ENCODE peak calls at places on chromosomes 7 and 10, in six cellular contexts. I is H1, Q is GM12892, N is GM12878, H is HepG2, E is K562. F is an unnamed sample.

GRCh38 chr7:7562736-7563135 is 3.9 kb upstream of the MIOS start:
- DNase-seq in H (no peak), N (no peak), I (no peak), E (no peak), Q (no peak), F (no peak)

GRCh38 chr7:55477781-55478374 is 94.4 kb downstream of the VOPP1 start:
- DNase-seq in N (no peak), Q (no peak), H (no peak), I (no peak), E (no peak), F (no peak)

GRCh38 chr10:126634347-126634746 is 36.1 kb downstream of the C10orf90 start:
- DNase-seq in N (no peak), I (no peak), H (no peak), Q (no peak), E (no peak), F (no peak)

GRCh38 chr7:106417273-106417902 is 132.6 kb upstream of the NAMPT start:
- DNase-seq in I (no peak), H (no peak), E (no peak), Q (no peak), N (no peak), F (no peak)

GRCh38 chr7:2794836-2795636 is 49.1 kb downstream of the GNA12 start:
- DNase-seq in I (no peak), E (no peak), H (no peak), N (no peak), Q (no peak), F (no peak)

GRCh38 chr7:120949393-120949799 is 1.2 kb upstream of the ING3 start:
- DNase-seq in Q (no peak), H (no peak), I (no peak), E (no peak), N (no peak), F (no peak)

GRCh38 chr7:47325337-47325736 is 256.6 kb downstream of the TNS3 start:
- DNase-seq in I (no peak), N (no peak), E (no peak), H (no peak), Q (no peak), F (no peak)

GRCh38 chr7:131238260-131238940 is 89.3 kb upstream of the MKLN1 start:
- DNase-seq in H (peak), Q (no peak), I (no peak), E (no peak), N (no peak), F (no peak)

GRCh38 chr10:98415710-98416077 is 712 bp upstream of the PYROXD2 start:
- DNase-seq in Q (no peak), N (no peak), H (peak), E (no peak), I (no peak), F (no peak)

GRCh38 chr7:98774893-98775292 is 94.9 kb downstream of the TMEM130 start:
- DNase-seq in E (no peak), I (no peak), Q (no peak), H (no peak), N (no peak), F (no peak)

GRCh38 chr7:68823996-68824780 is 774.1 kb upstream of the AUTS2 start:
- DNase-seq in Q (no peak), H (no peak), I (no peak), N (no peak), E (no peak), F (no peak)

GRCh38 chr7:44768663-44769361 is 20.2 kb downstream of the ZMIZ2 start:
- DNase-seq in H (no peak), I (no peak), E (no peak), Q (no peak), N (no peak), F (no peak)

GRCh38 chr7:44771358-44771757 is 22.7 kb downstream of the ZMIZ2 start:
- DNase-seq in H (no peak), E (no peak), Q (no peak), I (no peak), N (no peak), F (no peak)

GRCh38 chr7:44767912-44768662 is 19.4 kb downstream of the ZMIZ2 start:
- DNase-seq in I (no peak), Q (peak), N (no peak), E (peak), H (no peak), F (peak)

GRCh38 chr7:44767134-44767911 is 18.7 kb downstream of the ZMIZ2 start:
- DNase-seq in E (no peak), I (no peak), Q (no peak), N (no peak), H (no peak), F (no peak)

GRCh38 chr7:44769381-44770209 is 20.9 kb downstream of the ZMIZ2 start:
- DNase-seq in Q (no peak), E (no peak), N (peak), I (no peak), H (no peak), F (no peak)
- TF ChIP-seq POLR2AphosphoS5 in Q (no peak), E (no peak), N (no peak), I (no peak), H (no peak), F (no peak)

GRCh38 chr10:110370005-110370404 is 65.3 kb upstream of the SMNDC1 start:
- DNase-seq in N (no peak), I (no peak), H (no peak), E (no peak), Q (no peak), F (no peak)
- TF ChIP-seq POLR2A in N (no peak), I (no peak), H (no peak), E (no peak), Q (no peak), F (no peak)

DNA sequence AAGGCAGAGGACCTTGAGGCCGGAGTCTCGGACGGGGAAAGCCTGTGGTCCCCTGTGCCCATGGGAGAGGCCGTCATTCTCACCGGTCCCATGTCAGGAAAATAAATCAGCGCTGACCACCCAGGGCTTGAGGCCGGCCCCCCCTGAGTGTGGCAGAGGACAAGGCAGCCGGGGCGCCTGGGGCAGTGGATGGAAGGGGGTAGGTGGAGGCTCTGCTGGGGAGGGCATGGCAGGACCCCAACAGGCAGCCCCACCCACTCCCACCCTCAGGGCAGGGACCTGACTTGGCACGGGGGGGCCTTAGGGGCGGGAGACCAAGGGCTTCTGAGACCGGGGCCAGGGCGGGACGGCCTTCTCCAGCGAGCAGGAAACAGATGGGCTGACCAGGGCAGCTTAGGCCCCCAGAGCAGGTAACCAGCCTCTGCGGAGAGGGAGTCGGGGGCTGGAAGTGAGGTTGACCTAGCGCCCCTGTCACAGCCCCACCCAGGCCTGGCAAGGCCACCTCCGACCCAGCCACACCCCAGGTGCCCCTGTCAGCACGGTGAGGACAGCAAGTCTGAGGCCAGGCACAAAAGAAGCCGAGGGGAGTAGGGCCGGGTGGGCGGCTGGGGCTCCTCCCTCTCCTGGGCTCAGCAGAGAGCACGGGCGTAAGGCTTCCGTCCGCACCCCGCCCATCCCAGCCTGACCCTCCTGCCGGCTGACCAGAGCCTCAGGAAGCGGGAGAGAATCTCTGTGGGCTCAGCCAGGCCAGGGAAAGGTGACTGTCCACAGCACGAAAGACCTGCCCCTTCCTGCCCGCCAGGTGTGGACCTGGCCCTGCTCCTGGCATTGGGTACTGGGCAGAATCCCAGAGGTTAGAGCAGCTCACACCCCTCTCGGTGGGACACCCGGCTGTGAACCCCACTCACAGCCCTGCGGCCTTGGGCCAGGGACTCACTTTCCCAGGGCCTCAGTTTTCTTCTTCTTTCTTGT is 87.4 kb downstream of the FOXL3 start:
- DNase-seq in I (no peak), Q (no peak), H (no peak), N (no peak), E (no peak), F (no peak)
- TF ChIP-seq TAF1 in I (no peak), Q (no peak), H (no peak), N (no peak), E (no peak), F (no peak)

DNA sequence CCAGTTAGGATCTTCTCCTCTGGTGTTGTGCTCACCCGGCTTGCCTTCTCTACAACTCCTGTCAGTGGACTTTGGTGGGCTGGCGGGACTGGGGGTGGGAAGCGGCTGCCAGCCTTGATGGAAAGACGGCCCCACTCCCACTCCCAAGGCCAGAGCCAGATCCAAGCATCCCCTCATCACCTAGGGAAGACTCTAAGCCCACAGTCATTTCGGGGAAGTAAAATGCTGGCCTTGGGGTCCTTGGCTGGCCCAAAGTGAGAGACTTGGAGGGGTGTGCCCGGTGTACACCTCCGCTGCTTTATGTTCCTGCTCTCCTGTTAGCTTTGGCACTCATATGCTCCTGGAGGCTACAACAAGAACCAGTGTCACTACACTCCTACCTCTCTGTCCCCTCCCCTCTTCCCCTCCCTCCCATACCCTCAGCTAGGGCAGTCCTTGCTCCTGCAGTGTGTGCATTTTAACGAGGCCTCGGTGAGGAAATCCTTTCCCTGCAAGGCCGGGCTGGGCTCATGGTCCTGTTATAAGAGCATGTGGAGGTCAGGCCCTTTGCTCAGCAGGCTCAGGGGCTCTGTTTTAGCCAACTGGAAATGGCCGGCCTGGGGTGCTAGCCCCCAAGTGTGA is 995 bp upstream of the HOXA10 start:
- DNase-seq in Q (no peak), I (no peak), N (no peak), E (no peak), H (no peak), F (no peak)
- TF ChIP-seq POLR2AphosphoS5 in Q (no peak), I (no peak), N (no peak), E (no peak), H (no peak), F (no peak)

DNA sequence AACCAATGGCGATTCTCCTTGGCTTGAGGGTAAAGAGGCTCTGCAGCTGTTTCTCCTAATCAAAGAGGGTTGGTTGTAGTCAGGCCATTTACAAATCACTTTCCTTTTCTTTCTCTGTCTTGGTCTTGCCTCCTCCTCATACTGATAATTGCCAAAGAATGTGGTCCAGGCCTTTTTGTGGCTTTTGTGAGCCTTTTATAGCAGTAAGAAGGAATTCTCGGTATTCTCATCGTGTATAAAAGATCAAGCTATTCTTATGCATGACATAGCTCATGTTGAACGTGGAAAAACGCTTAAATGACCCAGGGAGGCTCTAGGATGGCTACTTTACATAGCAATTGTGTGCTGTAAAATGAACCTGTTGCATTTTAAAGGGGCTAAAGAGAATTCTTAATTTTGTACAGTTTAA is 62.6 kb downstream of the RBM20 start:
- DNase-seq in H (no peak), N (no peak), Q (no peak), E (no peak), I (peak), F (no peak)
- TF ChIP-seq POLR2A in H (no peak), N (no peak), Q (no peak), E (no peak), I (no peak), F (no peak)

DNA sequence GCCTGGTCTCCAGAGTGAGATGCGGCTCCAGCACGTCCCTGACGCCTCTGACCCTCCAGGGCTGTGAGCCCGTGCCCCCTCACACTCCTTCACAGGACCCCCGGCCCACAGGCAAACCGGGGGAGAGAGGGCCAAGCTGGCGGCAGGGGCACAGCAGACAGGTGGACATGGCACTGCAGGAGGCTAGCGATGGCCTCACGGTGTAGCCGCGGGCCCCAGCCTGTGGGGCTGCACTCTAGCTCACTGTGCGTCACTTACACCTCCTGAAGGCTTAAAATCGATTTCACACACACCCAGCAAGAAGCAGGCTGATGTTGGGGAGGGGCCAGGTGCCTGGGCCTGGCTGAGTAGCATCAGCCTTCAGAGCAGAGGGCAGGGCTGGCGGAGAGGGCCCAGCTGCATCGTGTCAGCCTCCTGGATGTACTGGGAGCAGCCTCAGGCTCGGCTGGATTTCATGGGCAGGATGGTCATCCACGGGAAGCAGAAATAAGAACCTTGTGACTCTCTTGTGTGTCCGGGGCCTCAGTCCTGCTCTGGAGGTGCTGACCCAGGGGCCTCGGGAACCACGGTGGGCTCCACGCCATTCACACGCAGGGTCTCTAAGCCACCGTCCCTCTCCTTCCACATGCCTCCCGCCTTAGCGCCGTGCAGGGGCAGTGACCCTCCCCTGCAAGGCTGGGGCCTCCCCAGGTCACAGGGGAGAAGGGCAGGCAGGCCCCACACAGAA is 19.4 kb upstream of the KNDC1 start:
- DNase-seq in H (no peak), N (no peak), E (no peak), Q (no peak), I (no peak), F (no peak)
- TF ChIP-seq TAF1 in H (no peak), N (no peak), E (no peak), Q (no peak), I (no peak), F (no peak)

DNA sequence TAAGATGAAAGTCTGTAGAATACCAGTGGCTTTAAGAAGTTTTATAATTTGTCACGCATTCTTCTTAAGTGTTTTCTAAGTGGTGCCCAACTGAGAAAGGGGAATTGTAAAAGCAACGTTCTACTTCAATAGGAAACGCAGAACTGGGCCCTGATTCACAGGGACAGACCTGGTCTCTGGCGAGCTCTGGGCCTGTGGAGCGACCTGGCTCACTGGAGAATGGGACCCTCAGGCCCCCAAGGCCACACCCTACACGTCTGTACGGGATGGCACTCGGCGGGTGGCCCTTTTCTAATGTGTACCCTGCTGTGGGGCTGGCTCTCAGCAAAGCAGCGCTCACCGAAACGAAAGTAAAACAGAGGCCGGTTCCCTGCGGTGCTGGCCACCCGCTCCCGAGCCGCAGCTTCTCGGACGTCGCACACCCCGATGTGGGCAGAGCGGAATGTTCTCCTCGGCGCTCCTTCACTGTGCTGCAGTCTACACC is 205.0 kb downstream of the DIP2C start:
- DNase-seq in H (no peak), I (no peak), E (no peak), N (no peak), Q (no peak), F (peak)
- TF ChIP-seq POLR2AphosphoS5 in H (no peak), I (no peak), E (no peak), N (no peak), Q (no peak), F (no peak)

DNA sequence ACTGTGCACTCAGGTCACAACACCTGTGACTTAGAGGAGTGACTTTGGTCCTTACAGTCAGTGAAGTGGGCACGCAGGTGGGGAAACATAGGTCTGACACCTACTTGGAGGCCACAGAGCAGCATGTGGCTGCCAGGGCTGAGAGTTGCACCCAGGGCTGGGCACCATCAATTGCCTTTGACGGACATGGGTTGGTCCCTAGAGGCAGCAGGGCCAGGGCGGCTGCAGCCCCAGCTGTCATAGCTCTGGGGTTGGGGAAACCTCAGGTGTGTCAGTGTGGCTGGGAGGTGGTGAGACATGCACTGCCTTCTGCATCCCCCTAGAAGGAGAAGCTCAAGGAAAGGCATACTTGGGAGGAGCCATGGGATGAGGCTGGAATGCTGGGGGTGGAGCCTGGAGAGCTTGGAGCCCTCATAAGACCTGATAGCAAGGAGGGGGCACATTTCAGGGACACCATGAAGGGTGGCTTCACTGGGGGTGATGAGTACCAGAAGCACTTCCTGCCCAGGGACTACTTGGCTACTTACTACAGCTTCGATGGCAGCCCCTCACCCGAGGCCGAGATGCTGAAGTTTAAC is at the start of gene INMT:
- DNase-seq in E (no peak), Q (no peak), N (no peak), I (no peak), H (no peak), F (no peak)
- TF ChIP-seq POLR2A in E (no peak), Q (no peak), N (no peak), I (no peak), H (no peak), F (no peak)

GRCh38 chr10:52779541-52780390 is 7.2 kb upstream of the MBL2 start:
- DNase-seq in Q (peak), N (no peak), I (peak), H (peak), E (peak), F (peak)

GRCh38 chr10:52777414-52777813 is 4.8 kb upstream of the MBL2 start:
- DNase-seq in N (no peak), E (no peak), Q (no peak), H (no peak), I (no peak), F (no peak)

GRCh38 chr10:52780391-52781155 is 8.0 kb upstream of the MBL2 start:
- DNase-seq in H (no peak), I (no peak), E (no peak), N (no peak), Q (no peak), F (no peak)

GRCh38 chr10:52776471-52776903 is 3.9 kb upstream of the MBL2 start:
- DNase-seq in E (no peak), Q (no peak), I (no peak), H (peak), N (no peak), F (no peak)

GRCh38 chr10:52778511-52779392 is 6.2 kb upstream of the MBL2 start:
- DNase-seq in I (peak), N (no peak), E (no peak), Q (no peak), H (peak), F (no peak)
- TF ChIP-seq TAF1 in I (no peak), N (no peak), E (no peak), Q (no peak), H (no peak), F (no peak)

GRCh38 chr7:73876973-73877372 is 16.0 kb downstream of the TMEM270 start:
- DNase-seq in Q (no peak), N (no peak), I (no peak), H (no peak), E (no peak), F (no peak)

GRCh38 chr7:73881352-73882059 is 20.5 kb downstream of the TMEM270 start:
- DNase-seq in I (no peak), N (no peak), Q (no peak), H (no peak), E (no peak), F (no peak)

GRCh38 chr7:73880755-73881328 is 19.9 kb downstream of the TMEM270 start:
- DNase-seq in N (no peak), I (no peak), Q (no peak), E (no peak), H (no peak), F (no peak)

GRCh38 chr7:73882060-73882428 is 21.1 kb downstream of the TMEM270 start:
- DNase-seq in H (no peak), N (no peak), Q (no peak), E (no peak), I (no peak), F (no peak)

DNA sequence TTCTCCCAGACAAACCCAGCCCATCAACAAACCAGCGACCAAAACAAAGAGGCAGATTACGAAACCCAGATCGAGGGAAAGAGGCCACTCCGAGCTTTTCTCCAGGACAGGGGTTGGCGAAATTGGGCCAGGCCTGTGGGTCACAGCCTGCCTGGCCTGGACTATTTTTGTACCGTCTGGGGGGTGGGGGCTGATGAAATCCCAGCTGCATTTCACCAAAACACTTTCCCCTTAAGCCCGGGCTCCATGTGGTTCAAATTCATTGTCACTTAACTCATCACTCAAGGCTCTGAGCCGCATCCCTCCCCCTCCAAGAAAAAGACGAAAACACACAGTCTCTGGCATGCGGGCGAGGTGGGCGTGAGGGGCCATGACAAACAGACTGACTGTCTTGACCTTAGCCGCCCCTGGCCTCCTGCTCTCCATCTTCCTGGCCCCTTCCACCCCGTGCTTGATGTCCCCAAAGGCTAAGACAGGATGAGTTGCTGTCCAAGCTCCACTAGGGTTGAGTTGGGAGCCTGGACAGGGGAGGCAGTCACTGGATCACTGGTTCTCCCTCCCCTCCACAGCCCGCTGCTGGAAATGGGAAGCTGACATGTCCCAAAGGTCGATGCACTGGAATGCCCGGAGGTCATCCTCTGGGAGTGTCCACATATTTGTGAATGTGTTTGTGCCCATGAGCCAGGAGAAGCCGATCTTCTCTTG is 19.2 kb downstream of the TMEM270 start:
- DNase-seq in N (no peak), E (no peak), Q (no peak), H (peak), I (no peak), F (no peak)
- TF ChIP-seq POLR2AphosphoS5 in N (no peak), E (no peak), Q (no peak), H (no peak), I (no peak), F (no peak)